ENCODE peak calls at places on chromosomes 11 and 22, in seven cellular contexts. One of them, this sample, is unnamed.

GRCh38 chr11:87447606-87448005 is 409.9 kb downstream of the TMEM135 start:
- DNase-seq in kidney tubule cell: no peak
- DNase-seq in fibroblast of the aortic adventitia: no peak
- DNase-seq in activated naive CD8-positive, alpha-beta T cell treated with anti-CD3 and anti-CD28 coated beads, Interleukin-2, amount 10 ng/mL, durations not matched to agents 7 days and 5 days: no peak
- DNase-seq in anterior cingulate cortex: no peak
- DNase-seq in NCI-H1930: no peak
- DNase-seq in GM12891: no peak
- DNase-seq in this sample: no peak

GRCh38 chr11:131884461-131885073 is 514.2 kb downstream of the NTM start:
- DNase-seq in kidney tubule cell: peak; percentile 91
- DNase-seq in fibroblast of the aortic adventitia: no peak
- DNase-seq in activated naive CD8-positive, alpha-beta T cell treated with anti-CD3 and anti-CD28 coated beads, Interleukin-2, amount 10 ng/mL, durations not matched to agents 7 days and 5 days: no peak
- DNase-seq in anterior cingulate cortex: no peak
- DNase-seq in NCI-H1930: no peak
- DNase-seq in GM12891: no peak
- DNase-seq in this sample: no peak

GRCh38 chr11:32427935-32428664 is 7.2 kb downstream of the WT1 start:
- DNase-seq in kidney tubule cell: no peak
- DNase-seq in fibroblast of the aortic adventitia: no peak
- DNase-seq in activated naive CD8-positive, alpha-beta T cell treated with anti-CD3 and anti-CD28 coated beads, Interleukin-2, amount 10 ng/mL, durations not matched to agents 7 days and 5 days: no peak
- DNase-seq in anterior cingulate cortex: no peak
- DNase-seq in NCI-H1930: no peak
- DNase-seq in GM12891: no peak
- DNase-seq in this sample: no peak

GRCh38 chr22:23789121-23789520 is 2.4 kb downstream of the SMARCB1 start:
- DNase-seq in kidney tubule cell: no peak
- DNase-seq in fibroblast of the aortic adventitia: no peak
- DNase-seq in activated naive CD8-positive, alpha-beta T cell treated with anti-CD3 and anti-CD28 coated beads, Interleukin-2, amount 10 ng/mL, durations not matched to agents 7 days and 5 days: no peak
- DNase-seq in anterior cingulate cortex: no peak
- DNase-seq in NCI-H1930: no peak
- DNase-seq in GM12891: no peak
- DNase-seq in this sample: no peak

GRCh38 chr11:122116591-122116990 is 576 bp upstream of the BLID start:
- DNase-seq in kidney tubule cell: no peak
- DNase-seq in fibroblast of the aortic adventitia: no peak
- DNase-seq in activated naive CD8-positive, alpha-beta T cell treated with anti-CD3 and anti-CD28 coated beads, Interleukin-2, amount 10 ng/mL, durations not matched to agents 7 days and 5 days: no peak
- DNase-seq in anterior cingulate cortex: no peak
- DNase-seq in NCI-H1930: no peak
- DNase-seq in GM12891: no peak
- DNase-seq in this sample: no peak

GRCh38 chr11:129189646-129190045 is 2.5 kb downstream of the ARHGAP32 start:
- DNase-seq in kidney tubule cell: peak; percentile 54
- DNase-seq in fibroblast of the aortic adventitia: no peak
- DNase-seq in activated naive CD8-positive, alpha-beta T cell treated with anti-CD3 and anti-CD28 coated beads, Interleukin-2, amount 10 ng/mL, durations not matched to agents 7 days and 5 days: no peak
- DNase-seq in anterior cingulate cortex: no peak
- DNase-seq in NCI-H1930: no peak
- DNase-seq in GM12891: no peak
- DNase-seq in this sample: no peak

GRCh38 chr11:495537-495931 is 11.5 kb downstream of the RNH1 start:
- DNase-seq in kidney tubule cell: peak; percentile 38
- DNase-seq in fibroblast of the aortic adventitia: no peak
- DNase-seq in activated naive CD8-positive, alpha-beta T cell treated with anti-CD3 and anti-CD28 coated beads, Interleukin-2, amount 10 ng/mL, durations not matched to agents 7 days and 5 days: no peak
- DNase-seq in anterior cingulate cortex: no peak
- DNase-seq in NCI-H1930: no peak
- DNase-seq in GM12891: peak; percentile 10
- DNase-seq in this sample: no peak

GRCh38 chr22:25923952-25924351 is 182.0 kb downstream of the MYO18B start:
- DNase-seq in kidney tubule cell: no peak
- DNase-seq in fibroblast of the aortic adventitia: no peak
- DNase-seq in activated naive CD8-positive, alpha-beta T cell treated with anti-CD3 and anti-CD28 coated beads, Interleukin-2, amount 10 ng/mL, durations not matched to agents 7 days and 5 days: no peak
- DNase-seq in anterior cingulate cortex: no peak
- DNase-seq in NCI-H1930: no peak
- DNase-seq in GM12891: no peak
- DNase-seq in this sample: no peak

GRCh38 chr22:27880778-27881394 is 38.2 kb downstream of the PITPNB start:
- DNase-seq in kidney tubule cell: peak; percentile 65
- DNase-seq in fibroblast of the aortic adventitia: peak; percentile 89
- DNase-seq in activated naive CD8-positive, alpha-beta T cell treated with anti-CD3 and anti-CD28 coated beads, Interleukin-2, amount 10 ng/mL, durations not matched to agents 7 days and 5 days: no peak
- DNase-seq in anterior cingulate cortex: peak; percentile 32
- DNase-seq in NCI-H1930: peak; percentile 12
- DNase-seq in GM12891: no peak
- DNase-seq in this sample: no peak

GRCh38 chr11:11263238-11264030 is 89.6 kb downstream of the CSNK2A3 start:
- DNase-seq in kidney tubule cell: peak; percentile 85
- DNase-seq in fibroblast of the aortic adventitia: no peak
- DNase-seq in activated naive CD8-positive, alpha-beta T cell treated with anti-CD3 and anti-CD28 coated beads, Interleukin-2, amount 10 ng/mL, durations not matched to agents 7 days and 5 days: no peak
- DNase-seq in anterior cingulate cortex: no peak
- DNase-seq in NCI-H1930: peak; percentile 54
- DNase-seq in GM12891: no peak
- DNase-seq in this sample: no peak

GRCh38 chr11:110759972-110760381 is 47.7 kb upstream of the ARHGAP20 start:
- DNase-seq in kidney tubule cell: peak; percentile 9
- DNase-seq in fibroblast of the aortic adventitia: peak; percentile 91
- DNase-seq in activated naive CD8-positive, alpha-beta T cell treated with anti-CD3 and anti-CD28 coated beads, Interleukin-2, amount 10 ng/mL, durations not matched to agents 7 days and 5 days: no peak
- DNase-seq in anterior cingulate cortex: no peak
- DNase-seq in NCI-H1930: no peak
- DNase-seq in GM12891: no peak
- DNase-seq in this sample: no peak

GRCh38 chr22:41302016-41302767 is 867 bp downstream of the ZC3H7B start:
- DNase-seq in kidney tubule cell: no peak
- DNase-seq in fibroblast of the aortic adventitia: peak; percentile 17
- DNase-seq in activated naive CD8-positive, alpha-beta T cell treated with anti-CD3 and anti-CD28 coated beads, Interleukin-2, amount 10 ng/mL, durations not matched to agents 7 days and 5 days: peak; percentile 53
- DNase-seq in anterior cingulate cortex: no peak
- DNase-seq in NCI-H1930: no peak
- DNase-seq in GM12891: no peak
- DNase-seq in this sample: no peak

GRCh38 chr11:105609341-105609781 is 512 bp upstream of the GRIA4 start:
- DNase-seq in kidney tubule cell: peak; percentile 52
- DNase-seq in fibroblast of the aortic adventitia: no peak
- DNase-seq in activated naive CD8-positive, alpha-beta T cell treated with anti-CD3 and anti-CD28 coated beads, Interleukin-2, amount 10 ng/mL, durations not matched to agents 7 days and 5 days: no peak
- DNase-seq in anterior cingulate cortex: peak; percentile 30
- DNase-seq in NCI-H1930: peak; percentile 6
- DNase-seq in GM12891: no peak
- DNase-seq in this sample: no peak

GRCh38 chr22:46824348-46824909 is 62.0 kb downstream of the TBC1D22A start:
- DNase-seq in kidney tubule cell: no peak
- DNase-seq in fibroblast of the aortic adventitia: no peak
- DNase-seq in activated naive CD8-positive, alpha-beta T cell treated with anti-CD3 and anti-CD28 coated beads, Interleukin-2, amount 10 ng/mL, durations not matched to agents 7 days and 5 days: no peak
- DNase-seq in anterior cingulate cortex: no peak
- DNase-seq in NCI-H1930: no peak
- DNase-seq in GM12891: no peak
- DNase-seq in this sample: no peak

GRCh38 chr11:12640355-12640754 is 33.9 kb upstream of the TEAD1 start:
- DNase-seq in kidney tubule cell: no peak
- DNase-seq in fibroblast of the aortic adventitia: no peak
- DNase-seq in activated naive CD8-positive, alpha-beta T cell treated with anti-CD3 and anti-CD28 coated beads, Interleukin-2, amount 10 ng/mL, durations not matched to agents 7 days and 5 days: no peak
- DNase-seq in anterior cingulate cortex: no peak
- DNase-seq in NCI-H1930: no peak
- DNase-seq in GM12891: no peak
- DNase-seq in this sample: no peak

GRCh38 chr22:36362819-36363377 is 24.9 kb downstream of the MYH9 start:
- DNase-seq in kidney tubule cell: peak; percentile 61
- DNase-seq in fibroblast of the aortic adventitia: no peak
- DNase-seq in activated naive CD8-positive, alpha-beta T cell treated with anti-CD3 and anti-CD28 coated beads, Interleukin-2, amount 10 ng/mL, durations not matched to agents 7 days and 5 days: no peak
- DNase-seq in anterior cingulate cortex: no peak
- DNase-seq in NCI-H1930: no peak
- DNase-seq in GM12891: no peak
- DNase-seq in this sample: no peak

GRCh38 chr11:134500621-134501020 is 88.6 kb upstream of the B3GAT1 start:
- DNase-seq in kidney tubule cell: no peak
- DNase-seq in fibroblast of the aortic adventitia: no peak
- DNase-seq in activated naive CD8-positive, alpha-beta T cell treated with anti-CD3 and anti-CD28 coated beads, Interleukin-2, amount 10 ng/mL, durations not matched to agents 7 days and 5 days: no peak
- DNase-seq in anterior cingulate cortex: no peak
- DNase-seq in NCI-H1930: no peak
- DNase-seq in GM12891: no peak
- DNase-seq in this sample: no peak

GRCh38 chr22:39282642-39283311 is 36.6 kb downstream of the RPL3 start:
- DNase-seq in kidney tubule cell: peak; percentile 81
- DNase-seq in fibroblast of the aortic adventitia: no peak
- DNase-seq in activated naive CD8-positive, alpha-beta T cell treated with anti-CD3 and anti-CD28 coated beads, Interleukin-2, amount 10 ng/mL, durations not matched to agents 7 days and 5 days: no peak
- DNase-seq in anterior cingulate cortex: no peak
- DNase-seq in NCI-H1930: no peak
- DNase-seq in GM12891: no peak
- DNase-seq in this sample: no peak

GRCh38 chr11:121722431-121723256 is 269.9 kb upstream of the SORL1-AS1 start:
- DNase-seq in kidney tubule cell: peak; percentile 62
- DNase-seq in fibroblast of the aortic adventitia: peak; percentile 95
- DNase-seq in activated naive CD8-positive, alpha-beta T cell treated with anti-CD3 and anti-CD28 coated beads, Interleukin-2, amount 10 ng/mL, durations not matched to agents 7 days and 5 days: no peak
- DNase-seq in anterior cingulate cortex: peak; percentile 95
- DNase-seq in NCI-H1930: peak; percentile 32
- DNase-seq in GM12891: no peak
- DNase-seq in this sample: peak; percentile 28

GRCh38 chr11:15148181-15148580 is 33.5 kb downstream of the INSC start:
- DNase-seq in kidney tubule cell: no peak
- DNase-seq in fibroblast of the aortic adventitia: peak; percentile 63
- DNase-seq in activated naive CD8-positive, alpha-beta T cell treated with anti-CD3 and anti-CD28 coated beads, Interleukin-2, amount 10 ng/mL, durations not matched to agents 7 days and 5 days: no peak
- DNase-seq in anterior cingulate cortex: no peak
- DNase-seq in NCI-H1930: no peak
- DNase-seq in GM12891: no peak
- DNase-seq in this sample: no peak

GRCh38 chr11:95074806-95075563 is 8.3 kb downstream of the SRSF8 start:
- DNase-seq in kidney tubule cell: peak; percentile 68
- DNase-seq in fibroblast of the aortic adventitia: no peak
- DNase-seq in activated naive CD8-positive, alpha-beta T cell treated with anti-CD3 and anti-CD28 coated beads, Interleukin-2, amount 10 ng/mL, durations not matched to agents 7 days and 5 days: no peak
- DNase-seq in anterior cingulate cortex: peak; percentile 4
- DNase-seq in NCI-H1930: no peak
- DNase-seq in GM12891: no peak
- DNase-seq in this sample: no peak

This sample was measured in D721Med.